ENCODE peak calls at places on chromosome 17, in ten cellular contexts. K is IMR-90; G is fibroblast of lung; H is Calu3; S is PC-9; Q is endothelial cell; T is nephron progenitor cell; L is AG10803; I is CD8-positive, alpha-beta T cell; P is HL-60. A is an unnamed sample.

GRCh38 chr17:29608986-29609385 is 13.7 kb downstream of the CORO6 start:
- DNase-seq in K (no peak), G (no peak), H (no peak), S (no peak), Q (no peak), T (no peak), L (no peak), I (no peak), P (no peak), A (no peak)

GRCh38 chr17:19260958-19261357 is 23.8 kb downstream of the EPN2 start:
- DNase-seq in K (no peak), G (no peak), H (no peak), S (no peak), Q (no peak), T (no peak), L (no peak), I (no peak), P (no peak), A (no peak)

GRCh38 chr17:8857919-8858318 is 9.6 kb downstream of the PIK3R6 start:
- DNase-seq in K (peak), G (no peak), H (no peak), S (no peak), Q (no peak), T (no peak), L (peak), I (no peak), P (no peak), A (peak)

GRCh38 chr17:57988301-57989010 is 402 bp upstream of the VEZF1 start:
- DNase-seq in K (peak), G (peak), H (peak), S (peak), Q (no peak), T (no peak), L (peak), I (no peak), P (no peak), A (peak)

GRCh38 chr17:77738666-77739531 is 219.6 kb upstream of the TNRC6C start:
- DNase-seq in K (no peak), G (no peak), H (no peak), S (no peak), Q (no peak), T (no peak), L (no peak), I (no peak), P (no peak), A (no peak)

GRCh38 chr17:77926144-77926543 is 32.4 kb upstream of the TNRC6C start:
- DNase-seq in K (no peak), G (no peak), H (no peak), S (no peak), Q (no peak), T (no peak), L (no peak), I (no peak), P (no peak), A (no peak)

GRCh38 chr17:42325026-42325425 is 36.7 kb downstream of the STAT5A start:
- DNase-seq in K (peak), G (peak), H (no peak), S (peak), Q (no peak), T (no peak), L (peak), I (no peak), P (no peak), A (no peak)

GRCh38 chr17:60970741-60971140 is 293.1 kb downstream of the BCAS3 start:
- DNase-seq in K (no peak), G (no peak), H (no peak), S (no peak), Q (no peak), T (no peak), L (no peak), I (no peak), P (no peak), A (no peak)

GRCh38 chr17:45935197-45935709 is 40.9 kb downstream of the MAPT start:
- DNase-seq in K (no peak), G (no peak), H (no peak), S (no peak), Q (no peak), T (no peak), L (no peak), I (no peak), P (no peak), A (no peak)

GRCh38 chr17:62780273-62780672 is 27.8 kb downstream of the MARCHF10 start:
- DNase-seq in K (no peak), G (no peak), H (peak), S (peak), Q (no peak), T (no peak), L (no peak), I (no peak), P (no peak), A (no peak)

GRCh38 chr17:21453144-21453982 is 77.2 kb downstream of the KCNJ12 start:
- DNase-seq in K (no peak), G (no peak), H (no peak), S (no peak), Q (no peak), T (no peak), L (no peak), I (no peak), P (no peak), A (no peak)

GRCh38 chr17:38967290-38967738 is at the start of gene FBXO47:
- DNase-seq in K (peak), G (peak), H (peak), S (peak), Q (peak), T (peak), L (peak), I (peak), P (no peak), A (peak)
- TF ChIP-seq CTCF in K (no peak), G (no peak), H (no peak), S (no peak), Q (no peak), T (no peak), L (peak), I (no peak), P (no peak), A (no peak)

GRCh38 chr17:48860034-48860433 is 29.2 kb downstream of the CALCOCO2 start:
- DNase-seq in K (no peak), G (no peak), H (no peak), S (no peak), Q (no peak), T (no peak), L (no peak), I (no peak), P (no peak), A (no peak)
- TF ChIP-seq CTCF in K (peak), G (peak), H (no peak), S (peak), Q (peak), T (peak), L (peak), I (no peak), P (no peak), A (no peak)

DNA sequence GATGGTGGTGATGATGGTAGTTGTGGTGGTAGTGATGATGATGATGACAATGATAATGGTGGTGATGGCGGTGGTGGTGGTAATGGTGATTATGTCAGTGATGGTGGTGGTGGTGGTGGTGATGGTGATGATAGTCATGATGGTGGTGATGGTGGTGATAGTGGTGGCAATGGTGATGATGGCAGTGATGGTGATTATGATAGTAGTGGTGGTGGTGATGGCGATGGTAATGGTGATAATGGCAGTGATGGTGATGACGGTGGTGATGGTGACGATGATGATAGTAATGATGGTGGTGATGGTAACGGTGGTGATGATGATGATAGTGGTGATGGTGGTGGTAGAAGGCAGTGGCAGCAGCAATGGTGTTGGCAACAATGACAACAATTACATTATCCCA is 55.3 kb downstream of the RBFOX3 start:
- DNase-seq in K (no peak), G (no peak), H (no peak), S (no peak), Q (no peak), T (no peak), L (no peak), I (no peak), P (no peak), A (no peak)
- TF ChIP-seq CTCF in K (no peak), G (no peak), H (no peak), S (no peak), Q (no peak), T (no peak), L (no peak), I (no peak), P (no peak), A (no peak)

DNA sequence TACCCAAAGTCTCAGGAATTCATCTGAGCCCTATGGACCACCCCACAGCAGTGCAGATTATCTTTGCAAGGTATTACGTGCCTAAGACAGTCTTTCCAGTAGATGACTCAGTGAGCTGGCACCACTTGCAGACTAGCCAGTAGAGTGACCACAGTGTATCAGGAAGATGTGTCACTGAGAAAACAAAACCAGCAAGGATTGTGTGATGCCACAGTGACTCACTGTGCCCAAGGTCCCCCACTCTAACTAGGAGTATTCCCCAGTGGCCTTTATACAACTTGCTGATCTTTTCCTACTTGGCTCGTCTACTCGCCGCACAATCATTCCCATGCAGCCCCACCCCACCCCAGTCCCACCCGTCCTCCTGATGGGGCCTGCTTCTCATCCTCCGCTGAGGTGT is 26.8 kb upstream of the PRKCA start:
- DNase-seq in K (peak), G (peak), H (peak), S (peak), Q (no peak), T (no peak), L (peak), I (no peak), P (no peak), A (no peak)
- TF ChIP-seq CTCF in K (no peak), G (no peak), H (no peak), S (no peak), Q (no peak), T (no peak), L (no peak), I (no peak), P (no peak), A (no peak)

GRCh38 chr17:66793810-66794209 is 41.1 kb upstream of the CACNG5 start:
- DNase-seq in K (no peak), G (no peak), H (no peak), S (no peak), Q (no peak), T (no peak), L (no peak), I (no peak), P (no peak), A (no peak)

GRCh38 chr17:66789093-66789492 is 45.8 kb upstream of the CACNG5 start:
- DNase-seq in K (no peak), G (no peak), H (no peak), S (no peak), Q (no peak), T (no peak), L (no peak), I (no peak), P (no peak), A (no peak)

GRCh38 chr17:66790476-66791061 is 44.3 kb upstream of the CACNG5 start:
- DNase-seq in K (no peak), G (peak), H (no peak), S (no peak), Q (no peak), T (no peak), L (no peak), I (no peak), P (no peak), A (no peak)

GRCh38 chr17:66789961-66790421 is 44.9 kb upstream of the CACNG5 start:
- DNase-seq in K (peak), G (no peak), H (no peak), S (no peak), Q (no peak), T (no peak), L (no peak), I (no peak), P (no peak), A (no peak)

GRCh38 chr17:66791337-66791736 is 43.6 kb upstream of the CACNG5 start:
- DNase-seq in K (no peak), G (no peak), H (no peak), S (no peak), Q (no peak), T (no peak), L (no peak), I (no peak), P (no peak), A (no peak)
- TF ChIP-seq CTCF in K (no peak), G (no peak), H (no peak), S (no peak), Q (no peak), T (no peak), L (no peak), I (no peak), P (no peak), A (no peak)

A was measured in GM20000.